ENCODE peak calls at places on chromosomes 12 and 14, in ten cellular contexts. K is HTR-8/SVneo; V is stimulated activated CD4-positive, alpha-beta T cell treated with anti-CD3 and anti-CD28 coated beads, Interleukin-2, amount 100 ng/mL, for 4 hours; U is glutamatergic neuron; F is ecto neural progenitor cell; C is immature natural killer cell; M is upper lobe of right lung; Z is thyroid gland; X is choroid plexus epithelial cell; I is epithelial cell of esophagus. L is an unnamed sample.

GRCh38 chr12:104049278-104050257 is at the start of gene GLT8D2:
- DNase-seq in V (no peak), F (peak), C (no peak), M (peak), I (peak), K (peak), Z (peak), U (peak), X (peak), L (peak)

GRCh38 chr14:36974985-36975384 is 197.4 kb downstream of the SLC25A21 start:
- DNase-seq in C (no peak), Z (no peak), X (no peak), V (no peak), U (no peak), I (peak), F (no peak), K (no peak), M (no peak), L (no peak)

GRCh38 chr14:89504602-89505320 is 87.7 kb upstream of the FOXN3 start:
- DNase-seq in Z (no peak), U (no peak), M (no peak), V (no peak), C (peak), I (peak), F (no peak), K (no peak), X (peak), L (no peak)

GRCh38 chr12:75196865-75197264 is 12.8 kb downstream of the KCNC2 start:
- DNase-seq in U (no peak), C (no peak), M (no peak), V (no peak), I (peak), K (no peak), F (no peak), X (no peak), Z (no peak), L (no peak)

GRCh38 chr14:32820182-32820581 is 118.5 kb upstream of the NPAS3 start:
- DNase-seq in U (no peak), M (no peak), X (peak), I (no peak), F (no peak), Z (no peak), C (no peak), V (no peak), K (no peak), L (no peak)

GRCh38 chr14:106518054-106518943 is 991.9 kb downstream of the TMEM121 start:
- DNase-seq in Z (no peak), F (no peak), I (no peak), C (peak), M (peak), V (peak), U (no peak), K (no peak), X (no peak), L (peak)

GRCh38 chr12:27542628-27543027 is 18.6 kb downstream of the PPFIBP1 start:
- DNase-seq in V (no peak), F (no peak), M (no peak), K (peak), Z (no peak), U (no peak), C (no peak), X (peak), I (peak), L (no peak)

GRCh38 chr12:56941299-56942017 is 7.2 kb upstream of the SDR9C7 start:
- DNase-seq in X (peak), U (no peak), I (peak), K (no peak), Z (peak), C (no peak), F (no peak), M (no peak), V (no peak), L (no peak)

GRCh38 chr14:92553456-92553855 is 39.9 kb downstream of the RIN3 start:
- DNase-seq in K (peak), F (no peak), C (no peak), X (peak), U (no peak), M (no peak), V (no peak), I (no peak), Z (no peak), L (no peak)

GRCh38 chr12:6332459-6332858 is 9.4 kb downstream of the TNFRSF1A start:
- DNase-seq in C (no peak), K (peak), M (no peak), F (no peak), I (peak), V (no peak), Z (no peak), U (no peak), X (peak), L (no peak)

GRCh38 chr14:100440207-100440631 is 117.1 kb downstream of the SLC25A47 start:
- DNase-seq in V (peak), M (peak), I (peak), X (peak), Z (peak), K (peak), C (peak), U (peak), F (peak), L (peak)

GRCh38 chr14:26363689-26364088 is 234.1 kb downstream of the NOVA1 start:
- DNase-seq in I (no peak), U (no peak), V (no peak), K (no peak), X (no peak), Z (no peak), M (no peak), F (no peak), C (no peak), L (no peak)